ENCODE peak calls at places on chromosomes 5 and 9, in seven cellular contexts. R is H1, Y is GM12892, Z is SK-N-SH, S is K562, K is HepG2, A is GM12878. U is an unnamed sample.

GRCh38 chr5:93378073-93378472 is 202.9 kb downstream of the NR2F1-AS1 start:
- DNase-seq in R (no peak), Y (no peak), Z (no peak), S (no peak), K (no peak), A (no peak), U (no peak)

GRCh38 chr5:138352722-138353549 is 451 bp downstream of the KDM3B start:
- DNase-seq in R (no peak), Y (peak), Z (peak), S (peak), K (peak), A (no peak), U (peak)

GRCh38 chr9:131851414-131851813 is 111.5 kb upstream of the RAPGEF1 start:
- DNase-seq in R (no peak), Y (no peak), Z (no peak), S (peak), K (no peak), A (no peak), U (no peak)

GRCh38 chr9:136773386-136774044 is 9.2 kb upstream of the LCN15 start:
- DNase-seq in R (no peak), Y (no peak), Z (peak), S (peak), K (peak), A (no peak), U (no peak)

GRCh38 chr5:88438006-88438405 is 169.4 kb upstream of the TMEM161B start:
- DNase-seq in R (no peak), Y (no peak), Z (no peak), S (no peak), K (no peak), A (no peak), U (no peak)

GRCh38 chr9:16105576-16105975 is 552.7 kb downstream of the CCDC171 start:
- DNase-seq in R (no peak), Y (no peak), Z (no peak), S (no peak), K (no peak), A (no peak), U (no peak)

GRCh38 chr5:146025681-146026080 is 79.7 kb downstream of the PLAC8L1 start:
- DNase-seq in R (no peak), Y (no peak), Z (no peak), S (no peak), K (no peak), A (no peak), U (no peak)

GRCh38 chr9:114389612-114390368 is 2.0 kb upstream of the AKNA start:
- DNase-seq in R (no peak), Y (no peak), Z (peak), S (no peak), K (no peak), A (no peak), U (no peak)

GRCh38 chr9:125929846-125930245 is 182.7 kb downstream of the PBX3 start:
- DNase-seq in R (no peak), Y (no peak), Z (no peak), S (no peak), K (no peak), A (no peak), U (no peak)

GRCh38 chr5:35046754-35047153 is 995 bp downstream of the AGXT2 start:
- DNase-seq in R (no peak), Y (no peak), Z (no peak), S (no peak), K (no peak), A (no peak), U (no peak)

GRCh38 chr5:170497311-170498038 is 6.3 kb upstream of the KCNIP1 start:
- DNase-seq in R (no peak), Y (no peak), Z (no peak), S (no peak), K (no peak), A (no peak), U (no peak)

DNA sequence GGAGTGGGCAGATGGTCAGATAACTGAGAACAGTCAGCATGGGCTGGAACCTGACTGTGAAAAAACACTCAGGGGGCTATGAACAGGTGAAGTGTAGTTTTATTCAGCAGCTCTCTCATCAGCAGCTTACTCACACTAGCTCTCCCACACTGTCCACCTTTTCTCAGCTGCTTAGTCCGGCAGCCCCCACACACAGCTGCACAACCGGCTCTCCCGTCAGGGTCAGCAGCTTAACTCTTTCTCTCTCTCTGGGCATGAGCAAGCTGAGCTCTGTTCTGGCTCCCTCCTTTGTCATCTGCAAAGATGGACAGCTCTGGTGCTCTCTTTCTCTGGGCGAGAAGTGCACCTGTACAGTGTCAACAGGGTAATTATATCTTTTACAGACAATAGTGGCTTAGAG is 8.2 kb downstream of the DMAC1 start:
- DNase-seq in R (no peak), Y (no peak), Z (no peak), S (no peak), K (no peak), A (no peak), U (no peak)
- TF ChIP-seq TAF1 in R (no peak), Y (no peak), Z (no peak), S (no peak), K (no peak), A (no peak), U (no peak)

DNA sequence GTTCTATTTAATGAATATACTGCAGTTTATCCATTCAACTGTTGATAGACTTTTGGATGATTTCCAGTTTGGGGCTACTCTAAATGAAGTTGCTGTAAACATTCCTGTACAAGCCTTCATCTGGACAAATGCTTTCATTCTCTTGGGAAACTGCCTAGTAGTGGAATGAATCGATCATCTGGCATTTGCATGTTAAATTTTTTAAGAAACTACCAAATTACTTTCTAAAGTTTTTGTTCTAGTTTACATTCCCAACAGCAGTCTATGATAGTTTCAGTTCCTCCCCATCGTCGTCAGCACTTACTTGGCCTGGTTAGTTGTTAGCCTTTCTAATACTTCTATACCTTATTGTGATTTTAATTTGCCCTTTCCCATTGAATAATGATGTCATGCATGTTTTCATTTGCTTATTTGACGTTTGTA is 306.3 kb downstream of the FER start:
- DNase-seq in R (no peak), Y (no peak), Z (no peak), S (no peak), K (no peak), A (peak), U (no peak)
- TF ChIP-seq TAF1 in R (no peak), Y (no peak), Z (no peak), S (no peak), K (no peak), A (no peak), U (no peak)

GRCh38 chr9:78370991-78371390 is 74.1 kb downstream of the PSAT1 start:
- DNase-seq in R (no peak), Y (no peak), Z (no peak), S (no peak), K (no peak), A (no peak), U (no peak)

GRCh38 chr9:78366827-78367226 is 69.9 kb downstream of the PSAT1 start:
- DNase-seq in R (no peak), Y (no peak), Z (no peak), S (no peak), K (no peak), A (no peak), U (no peak)

GRCh38 chr9:78368236-78368635 is 71.3 kb downstream of the PSAT1 start:
- DNase-seq in R (no peak), Y (no peak), Z (no peak), S (peak), K (no peak), A (no peak), U (no peak)

GRCh38 chr9:78371981-78372380 is 75.1 kb downstream of the PSAT1 start:
- DNase-seq in R (no peak), Y (no peak), Z (no peak), S (no peak), K (no peak), A (no peak), U (no peak)

DNA sequence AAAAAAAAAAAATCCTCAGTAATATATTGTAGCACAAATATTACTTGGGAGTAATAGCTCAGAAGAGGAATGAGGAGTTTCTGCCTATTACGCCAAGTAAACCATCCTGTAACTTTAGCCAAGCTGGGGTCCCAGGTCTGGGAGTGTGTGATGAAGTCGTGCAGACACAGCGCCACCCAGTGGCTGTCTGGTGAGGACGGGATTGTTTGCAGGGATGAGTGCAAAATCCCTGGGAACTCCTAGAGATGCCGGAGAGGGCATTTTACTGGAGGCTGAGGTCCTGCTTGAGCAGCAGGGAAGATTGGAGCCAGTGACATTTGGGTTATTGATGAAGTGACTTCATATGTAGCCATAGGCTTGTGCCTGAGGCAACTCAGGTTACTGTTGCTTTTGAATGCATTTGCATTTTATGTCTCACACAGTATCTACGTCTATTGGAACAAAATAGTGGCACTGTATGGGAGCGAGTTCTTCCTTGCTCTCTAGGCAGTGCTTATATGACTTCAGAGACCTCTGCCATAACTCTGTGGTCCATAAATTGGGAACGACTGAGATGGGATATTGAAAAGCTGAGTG is 72.8 kb downstream of the PSAT1 start:
- DNase-seq in R (peak), Y (no peak), Z (peak), S (peak), K (peak), A (no peak), U (peak)
- TF ChIP-seq TAF1 in R (no peak), Y (no peak), Z (no peak), S (no peak), K (no peak), A (no peak), U (no peak)

GRCh38 chr5:54535149-54535844 is 17.7 kb downstream of the SNX18 start:
- DNase-seq in R (no peak), Y (no peak), Z (no peak), S (no peak), K (no peak), A (no peak), U (no peak)
- TF ChIP-seq TAF1 in R (no peak), Y (no peak), Z (no peak), S (no peak), K (no peak), A (no peak), U (no peak)

U was measured in GM12891.